ENCODE peak calls at places on chromosomes 13 and 19, in five cellular contexts. M, W, A, O and Y are unnamed samples.

GRCh38 chr19:4951671-4952070 is 17.2 kb upstream of the KDM4B start:
- DNase-seq in A (no peak), M (no peak), W (no peak), O (no peak), Y (no peak)

GRCh38 chr13:36244073-36244472 is 29.7 kb upstream of the SOHLH2 start:
- DNase-seq in W (no peak), M (no peak), A (no peak), O (no peak), Y (no peak)

GRCh38 chr13:40562975-40563349 is 103.5 kb downstream of the FOXO1 start:
- DNase-seq in O (no peak), W (no peak), A (no peak), M (no peak), Y (no peak)

GRCh38 chr19:23118400-23118799 is 1.6 kb downstream of the ZNF730 start:
- DNase-seq in O (no peak), A (no peak), W (no peak), M (peak; percentile 26), Y (no peak)

GRCh38 chr13:40406405-40407138 is 259.9 kb downstream of the FOXO1 start:
- DNase-seq in A (no peak), O (no peak), M (no peak), W (no peak), Y (no peak)

GRCh38 chr19:9953802-9954542 is 17.7 kb upstream of the OLFM2 start:
- DNase-seq in W (no peak), M (no peak), A (no peak), O (no peak), Y (no peak)

GRCh38 chr19:4233282-4233853 is 4.0 kb downstream of the EBI3 start:
- DNase-seq in M (peak; percentile 83), O (peak; percentile 52), A (peak; percentile 40), W (no peak), Y (peak; percentile 69)

GRCh38 chr13:95707442-95708389 is 30.8 kb downstream of the DNAJC3 start:
- DNase-seq in A (no peak), M (no peak), W (no peak), O (no peak), Y (no peak)

GRCh38 chr19:38880882-38881609 is 3.0 kb upstream of the RINL start:
- DNase-seq in M (no peak), W (no peak), A (no peak), O (no peak), Y (no peak)

GRCh38 chr13:96428904-96429303 is 339.0 kb downstream of the HS6ST3 start:
- DNase-seq in W (no peak), A (no peak), O (no peak), M (no peak), Y (no peak)

GRCh38 chr19:46069841-46070341 is 29.1 kb upstream of the IGFL4 start:
- DNase-seq in W (no peak), A (no peak), M (no peak), O (no peak), Y (no peak)

GRCh38 chr19:41222240-41222639 is 3.2 kb downstream of the AXL start:
- DNase-seq in A (no peak), M (no peak), W (no peak), O (no peak), Y (no peak)